ENCODE peak calls at places on chromosomes 11 and 22, in ten cellular contexts. Q, H, B, F, N, I, Y, X, M and P are unnamed samples.

GRCh38 chr22:38987171-38987895 is 5.2 kb downstream of the APOBEC3B start:
- DNase-seq in Q (no peak), H (no peak), B (no peak), F (no peak), N (no peak), I (no peak), Y (no peak), X (no peak), M (no peak), P (no peak)

GRCh38 chr11:79667377-79667776 is 226.5 kb upstream of the TENM4 start:
- DNase-seq in Q (peak), H (no peak), B (no peak), F (no peak), N (no peak), I (no peak), Y (no peak), X (no peak), M (no peak), P (no peak)

GRCh38 chr22:43859176-43859575 is 3.1 kb downstream of the SULT4A1 start:
- DNase-seq in Q (no peak), H (no peak), B (no peak), F (no peak), N (no peak), I (no peak), Y (no peak), X (no peak), M (no peak), P (no peak)

GRCh38 chr22:27801197-27801615 is 350 bp downstream of the MN1 start:
- DNase-seq in Q (no peak), H (no peak), B (peak), F (peak), N (peak), I (peak), Y (peak), X (peak), M (no peak), P (peak)

GRCh38 chr11:69442012-69442806 is 39.3 kb upstream of the LINC01488 start:
- DNase-seq in Q (no peak), H (no peak), B (no peak), F (no peak), N (no peak), I (peak), Y (no peak), X (no peak), M (peak), P (no peak)

GRCh38 chr11:61586792-61587430 is 6.0 kb upstream of the SYT7 start:
- DNase-seq in Q (no peak), H (no peak), B (no peak), F (no peak), N (peak), I (no peak), Y (no peak), X (peak), M (no peak), P (no peak)

GRCh38 chr11:64088159-64089026 is 52.7 kb downstream of the FLRT1 start:
- DNase-seq in Q (no peak), H (no peak), B (no peak), F (no peak), N (peak), I (no peak), Y (no peak), X (peak), M (no peak), P (no peak)

GRCh38 chr11:94563176-94563847 is 3.9 kb upstream of the PIWIL4 start:
- DNase-seq in Q (peak), H (no peak), B (no peak), F (peak), N (no peak), I (peak), Y (no peak), X (no peak), M (peak), P (no peak)

GRCh38 chr22:46087816-46088277 is 62.5 kb upstream of the PPARA start:
- DNase-seq in Q (peak), H (peak), B (no peak), F (peak), N (no peak), I (peak), Y (no peak), X (peak), M (peak), P (peak)

GRCh38 chr11:34317666-34318065 is 40.1 kb downstream of the ABTB2 start:
- DNase-seq in Q (no peak), H (no peak), B (no peak), F (no peak), N (no peak), I (no peak), Y (no peak), X (no peak), M (no peak), P (no peak)

GRCh38 chr11:69170704-69171103 is 15.0 kb downstream of the SMIM38 start:
- DNase-seq in Q (no peak), H (no peak), B (no peak), F (no peak), N (peak), I (no peak), Y (no peak), X (no peak), M (no peak), P (no peak)

GRCh38 chr22:33785283-33785991 is 134.8 kb downstream of the LARGE1 start:
- DNase-seq in Q (peak), H (no peak), B (no peak), F (peak), N (no peak), I (peak), Y (no peak), X (no peak), M (peak), P (no peak)

GRCh38 chr11:119797137-119797611 is 68.2 kb upstream of the NECTIN1 start:
- DNase-seq in Q (no peak), H (no peak), B (no peak), F (no peak), N (no peak), I (no peak), Y (no peak), X (peak), M (no peak), P (no peak)

GRCh38 chr22:43401661-43402060 is 10.2 kb upstream of the MPPED1 start:
- DNase-seq in Q (no peak), H (no peak), B (no peak), F (no peak), N (no peak), I (no peak), Y (no peak), X (no peak), M (no peak), P (no peak)

GRCh38 chr11:95503047-95503446 is 272.0 kb upstream of the SESN3 start:
- DNase-seq in Q (no peak), H (no peak), B (no peak), F (peak), N (no peak), I (peak), Y (no peak), X (no peak), M (peak), P (no peak)

GRCh38 chr11:84648413-84648812 is 978.7 kb downstream of the DLG2 start:
- DNase-seq in Q (no peak), H (no peak), B (no peak), F (no peak), N (no peak), I (no peak), Y (no peak), X (peak), M (no peak), P (no peak)

GRCh38 chr11:110356769-110357671 is 60.6 kb upstream of the RDX start:
- DNase-seq in Q (no peak), H (no peak), B (no peak), F (no peak), N (no peak), I (no peak), Y (no peak), X (no peak), M (peak), P (no peak)

GRCh38 chr11:15158351-15159015 is 43.8 kb downstream of the INSC start:
- DNase-seq in Q (peak), H (no peak), B (no peak), F (peak), N (no peak), I (peak), Y (no peak), X (no peak), M (peak), P (no peak)

GRCh38 chr11:64854534-64855502 is 10.4 kb upstream of the CDC42BPG start:
- DNase-seq in Q (peak), H (peak), B (peak), F (peak), N (no peak), I (peak), Y (no peak), X (no peak), M (peak), P (no peak)

GRCh38 chr11:11973361-11973800 is 35.0 kb downstream of the DKK3 start:
- DNase-seq in Q (no peak), H (peak), B (no peak), F (peak), N (no peak), I (peak), Y (no peak), X (no peak), M (peak), P (no peak)

GRCh38 chr11:62881579-62882427 is 1.1 kb downstream of the SLC3A2 start:
- DNase-seq in Q (peak), H (peak), B (peak), F (peak), N (peak), I (peak), Y (peak), X (peak), M (peak), P (no peak)

GRCh38 chr11:113876074-113876797 is 864 bp upstream of the USP28 start:
- DNase-seq in Q (no peak), H (peak), B (no peak), F (no peak), N (no peak), I (no peak), Y (no peak), X (no peak), M (no peak), P (no peak)

GRCh38 chr22:33851240-33851639 is 69.0 kb downstream of the LARGE1 start:
- DNase-seq in Q (no peak), H (no peak), B (no peak), F (no peak), N (no peak), I (no peak), Y (no peak), X (no peak), M (peak), P (no peak)

GRCh38 chr22:23192133-23192532 is 11.8 kb downstream of the BCR start:
- DNase-seq in Q (no peak), H (no peak), B (no peak), F (no peak), N (peak), I (no peak), Y (no peak), X (no peak), M (no peak), P (peak)

GRCh38 chr11:1547467-1548098 is 24.5 kb downstream of the DUSP8 start:
- DNase-seq in Q (no peak), H (no peak), B (no peak), F (no peak), N (peak), I (no peak), Y (no peak), X (no peak), M (no peak), P (no peak)

GRCh38 chr11:33475999-33476398 is 218.8 kb downstream of the HIPK3 start:
- DNase-seq in Q (no peak), H (no peak), B (no peak), F (peak), N (peak), I (peak), Y (no peak), X (no peak), M (peak), P (peak)

GRCh38 chr11:83070878-83071640 is 638 bp downstream of the RAB30 start:
- DNase-seq in Q (no peak), H (peak), B (peak), F (peak), N (peak), I (peak), Y (no peak), X (peak), M (peak), P (no peak)

GRCh38 chr22:40018051-40018450 is 23.3 kb downstream of the FAM83F start:
- DNase-seq in Q (no peak), H (no peak), B (no peak), F (no peak), N (no peak), I (no peak), Y (no peak), X (no peak), M (no peak), P (no peak)

GRCh38 chr11:3994030-3994640 is 100.5 kb upstream of the RRM1 start:
- DNase-seq in Q (no peak), H (no peak), B (no peak), F (peak), N (no peak), I (no peak), Y (no peak), X (no peak), M (no peak), P (no peak)

GRCh38 chr11:98110030-98110429 is 910.7 kb upstream of the CNTN5 start:
- DNase-seq in Q (no peak), H (no peak), B (no peak), F (no peak), N (no peak), I (no peak), Y (no peak), X (no peak), M (no peak), P (no peak)

GRCh38 chr11:113908107-113908506 is 3.5 kb downstream of the HTR3B start:
- DNase-seq in Q (no peak), H (no peak), B (no peak), F (no peak), N (no peak), I (no peak), Y (no peak), X (no peak), M (no peak), P (no peak)

GRCh38 chr22:24093855-24094254 is 82.8 kb downstream of the CABIN1 start:
- DNase-seq in Q (no peak), H (no peak), B (no peak), F (no peak), N (no peak), I (no peak), Y (no peak), X (no peak), M (no peak), P (no peak)

GRCh38 chr22:20602589-20603164 is 95.3 kb downstream of the MED15 start:
- DNase-seq in Q (no peak), H (no peak), B (no peak), F (no peak), N (peak), I (no peak), Y (no peak), X (no peak), M (no peak), P (no peak)

GRCh38 chr22:42074153-42074750 is at the start of gene PHETA2:
- DNase-seq in Q (no peak), H (peak), B (peak), F (peak), N (no peak), I (peak), Y (peak), X (peak), M (peak), P (no peak)

GRCh38 chr11:115911656-115912055 is 407.4 kb upstream of the CADM1 start:
- DNase-seq in Q (no peak), H (no peak), B (no peak), F (no peak), N (peak), I (no peak), Y (no peak), X (peak), M (no peak), P (peak)

GRCh38 chr11:67280341-67280790 is 8.7 kb upstream of the ANKRD13D start:
- DNase-seq in Q (no peak), H (no peak), B (no peak), F (no peak), N (no peak), I (no peak), Y (no peak), X (no peak), M (no peak), P (no peak)